ENCODE peak calls at places on chromosomes 6 and 20, in ten cellular contexts. One of them, this sample, is unnamed.

GRCh38 chr6:169189227-169189626 is 64.4 kb downstream of the THBS2 start:
- DNase-seq in brain microvascular endothelial cell: no peak
- DNase-seq in nephron progenitor cell: no peak
- DNase-seq in colonic mucosa: no peak
- DNase-seq in psoas muscle: no peak
- DNase-seq in PC-3: no peak
- DNase-seq in GM23338: no peak
- DNase-seq in heart right ventricle: no peak
- DNase-seq in GM10248: no peak
- DNase-seq in activated B cell treated with CpG ODN at 0.5 μM for 24 hours: no peak
- DNase-seq in this sample: no peak

GRCh38 chr6:39050453-39051112 is 2.0 kb downstream of the GLP1R start:
- DNase-seq in nephron progenitor cell: no peak
- DNase-seq in heart right ventricle: no peak
- DNase-seq in GM23338: no peak
- DNase-seq in colonic mucosa: no peak
- DNase-seq in activated B cell treated with CpG ODN at 0.5 μM for 24 hours: no peak
- DNase-seq in psoas muscle: no peak
- DNase-seq in PC-3: no peak
- DNase-seq in brain microvascular endothelial cell: no peak
- DNase-seq in GM10248: no peak
- DNase-seq in this sample: no peak

GRCh38 chr6:54655162-54655561 is 191.4 kb upstream of the FAM83B start:
- DNase-seq in nephron progenitor cell: no peak
- DNase-seq in heart right ventricle: no peak
- DNase-seq in psoas muscle: no peak
- DNase-seq in activated B cell treated with CpG ODN at 0.5 μM for 24 hours: no peak
- DNase-seq in brain microvascular endothelial cell: no peak
- DNase-seq in colonic mucosa: no peak
- DNase-seq in GM23338: no peak
- DNase-seq in GM10248: no peak
- DNase-seq in PC-3: peak
- DNase-seq in this sample: no peak

GRCh38 chr6:11378639-11379038 is 146.2 kb upstream of the NEDD9 start:
- DNase-seq in GM23338: no peak
- DNase-seq in GM10248: no peak
- DNase-seq in heart right ventricle: no peak
- DNase-seq in activated B cell treated with CpG ODN at 0.5 μM for 24 hours: no peak
- DNase-seq in psoas muscle: no peak
- DNase-seq in colonic mucosa: no peak
- DNase-seq in PC-3: no peak
- DNase-seq in nephron progenitor cell: no peak
- DNase-seq in brain microvascular endothelial cell: no peak
- DNase-seq in this sample: no peak

GRCh38 chr6:144585217-144585814 is 300.2 kb downstream of the UTRN start:
- DNase-seq in psoas muscle: no peak
- DNase-seq in activated B cell treated with CpG ODN at 0.5 μM for 24 hours: no peak
- DNase-seq in GM23338: peak
- DNase-seq in brain microvascular endothelial cell: peak
- DNase-seq in nephron progenitor cell: no peak
- DNase-seq in GM10248: no peak
- DNase-seq in colonic mucosa: no peak
- DNase-seq in PC-3: peak
- DNase-seq in heart right ventricle: no peak
- DNase-seq in this sample: no peak

GRCh38 chr20:46267108-46267820 is 41.0 kb downstream of the CDH22 start:
- DNase-seq in heart right ventricle: no peak
- DNase-seq in GM10248: no peak
- DNase-seq in psoas muscle: no peak
- DNase-seq in brain microvascular endothelial cell: no peak
- DNase-seq in activated B cell treated with CpG ODN at 0.5 μM for 24 hours: no peak
- DNase-seq in PC-3: no peak
- DNase-seq in colonic mucosa: no peak
- DNase-seq in nephron progenitor cell: no peak
- DNase-seq in GM23338: no peak
- DNase-seq in this sample: no peak

GRCh38 chr6:135314543-135314942 is 133.4 kb downstream of the MYB start:
- DNase-seq in PC-3: no peak
- DNase-seq in nephron progenitor cell: no peak
- DNase-seq in brain microvascular endothelial cell: no peak
- DNase-seq in colonic mucosa: no peak
- DNase-seq in GM23338: peak
- DNase-seq in heart right ventricle: no peak
- DNase-seq in activated B cell treated with CpG ODN at 0.5 μM for 24 hours: no peak
- DNase-seq in GM10248: peak
- DNase-seq in psoas muscle: no peak
- DNase-seq in this sample: no peak

GRCh38 chr6:117138920-117139319 is 126.4 kb upstream of the VGLL2 start:
- DNase-seq in psoas muscle: no peak
- DNase-seq in activated B cell treated with CpG ODN at 0.5 μM for 24 hours: no peak
- DNase-seq in heart right ventricle: peak
- DNase-seq in nephron progenitor cell: no peak
- DNase-seq in brain microvascular endothelial cell: no peak
- DNase-seq in GM10248: no peak
- DNase-seq in PC-3: no peak
- DNase-seq in GM23338: no peak
- DNase-seq in colonic mucosa: peak
- DNase-seq in this sample: no peak

GRCh38 chr6:122472022-122472340 is 374 bp upstream of the SERINC1 start:
- DNase-seq in activated B cell treated with CpG ODN at 0.5 μM for 24 hours: no peak
- DNase-seq in brain microvascular endothelial cell: no peak
- DNase-seq in psoas muscle: no peak
- DNase-seq in PC-3: no peak
- DNase-seq in nephron progenitor cell: no peak
- DNase-seq in GM23338: no peak
- DNase-seq in heart right ventricle: no peak
- DNase-seq in colonic mucosa: no peak
- DNase-seq in GM10248: no peak
- DNase-seq in this sample: no peak

GRCh38 chr6:122471107-122472021 is at the start of gene SERINC1:
- DNase-seq in PC-3: peak
- DNase-seq in GM10248: peak
- DNase-seq in colonic mucosa: peak
- DNase-seq in brain microvascular endothelial cell: peak
- DNase-seq in nephron progenitor cell: peak
- DNase-seq in heart right ventricle: peak
- DNase-seq in activated B cell treated with CpG ODN at 0.5 μM for 24 hours: peak
- DNase-seq in psoas muscle: peak
- DNase-seq in GM23338: peak
- DNase-seq in this sample: peak

GRCh38 chr6:122476131-122476530 is 4.5 kb upstream of the SERINC1 start:
- DNase-seq in colonic mucosa: no peak
- DNase-seq in activated B cell treated with CpG ODN at 0.5 μM for 24 hours: no peak
- DNase-seq in PC-3: peak
- DNase-seq in psoas muscle: no peak
- DNase-seq in nephron progenitor cell: no peak
- DNase-seq in heart right ventricle: no peak
- DNase-seq in GM10248: no peak
- DNase-seq in brain microvascular endothelial cell: no peak
- DNase-seq in GM23338: peak
- DNase-seq in this sample: peak
- TF ChIP-seq CTCF in colonic mucosa: peak
- TF ChIP-seq CTCF in activated B cell treated with CpG ODN at 0.5 μM for 24 hours: no peak
- TF ChIP-seq CTCF in PC-3: peak
- TF ChIP-seq CTCF in psoas muscle: peak
- TF ChIP-seq CTCF in nephron progenitor cell: peak
- TF ChIP-seq CTCF in heart right ventricle: no peak
- TF ChIP-seq CTCF in GM10248: peak
- TF ChIP-seq CTCF in brain microvascular endothelial cell: peak
- TF ChIP-seq CTCF in GM23338: no peak
- TF ChIP-seq CTCF in this sample: peak

GRCh38 chr6:33967266-33967767 is 163.5 kb upstream of the MLN start:
- DNase-seq in activated B cell treated with CpG ODN at 0.5 μM for 24 hours: no peak
- DNase-seq in colonic mucosa: no peak
- DNase-seq in nephron progenitor cell: no peak
- DNase-seq in heart right ventricle: no peak
- DNase-seq in GM23338: no peak
- DNase-seq in psoas muscle: no peak
- DNase-seq in PC-3: no peak
- DNase-seq in brain microvascular endothelial cell: no peak
- DNase-seq in GM10248: no peak
- DNase-seq in this sample: no peak

GRCh38 chr6:33965766-33966165 is 162.0 kb upstream of the MLN start:
- DNase-seq in GM23338: no peak
- DNase-seq in activated B cell treated with CpG ODN at 0.5 μM for 24 hours: no peak
- DNase-seq in colonic mucosa: no peak
- DNase-seq in GM10248: no peak
- DNase-seq in PC-3: no peak
- DNase-seq in heart right ventricle: no peak
- DNase-seq in brain microvascular endothelial cell: no peak
- DNase-seq in psoas muscle: no peak
- DNase-seq in nephron progenitor cell: no peak
- DNase-seq in this sample: no peak

GRCh38 chr6:33971580-33971979 is 167.8 kb upstream of the MLN start:
- DNase-seq in colonic mucosa: no peak
- DNase-seq in GM23338: no peak
- DNase-seq in brain microvascular endothelial cell: no peak
- DNase-seq in PC-3: no peak
- DNase-seq in nephron progenitor cell: no peak
- DNase-seq in activated B cell treated with CpG ODN at 0.5 μM for 24 hours: no peak
- DNase-seq in psoas muscle: no peak
- DNase-seq in GM10248: no peak
- DNase-seq in heart right ventricle: no peak
- DNase-seq in this sample: no peak

GRCh38 chr6:33966536-33966935 is 162.7 kb upstream of the MLN start:
- DNase-seq in activated B cell treated with CpG ODN at 0.5 μM for 24 hours: no peak
- DNase-seq in PC-3: no peak
- DNase-seq in heart right ventricle: no peak
- DNase-seq in colonic mucosa: no peak
- DNase-seq in psoas muscle: no peak
- DNase-seq in nephron progenitor cell: no peak
- DNase-seq in GM10248: no peak
- DNase-seq in GM23338: no peak
- DNase-seq in brain microvascular endothelial cell: no peak
- DNase-seq in this sample: no peak

DNA sequence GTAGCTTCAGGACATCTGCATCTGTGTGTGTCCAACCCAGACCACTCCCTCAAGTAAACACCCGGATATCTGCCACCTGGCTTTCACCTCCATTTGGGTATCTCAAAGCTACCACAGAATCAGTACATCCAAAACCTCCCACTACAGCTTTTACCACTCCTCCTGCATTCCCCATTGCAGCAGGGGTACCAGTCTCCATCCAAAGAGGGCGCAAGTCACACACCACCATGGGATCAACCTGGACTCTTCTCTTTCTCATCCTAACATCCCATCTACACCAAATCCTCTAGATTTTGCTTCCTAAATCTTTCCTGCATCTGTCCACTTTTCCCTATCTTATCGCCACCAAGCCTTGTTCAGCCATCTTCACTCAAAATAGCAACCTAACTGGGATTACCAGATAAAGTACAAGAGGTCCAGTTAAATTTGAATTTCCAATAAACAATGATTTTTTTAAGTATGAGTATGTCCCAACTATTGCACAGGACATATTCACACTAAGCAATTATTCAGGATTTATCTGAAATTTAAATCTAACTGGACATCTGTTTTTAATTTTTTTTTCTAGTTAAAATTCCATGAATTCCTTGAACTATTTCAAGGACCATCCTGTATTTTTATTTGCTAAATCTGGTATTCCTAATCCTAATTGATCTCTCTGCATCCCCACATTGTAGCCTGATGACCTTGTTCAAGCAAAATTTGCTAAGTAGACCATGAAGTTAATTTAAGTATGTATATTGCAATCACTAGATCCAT is 164.3 kb upstream of the MLN start:
- DNase-seq in PC-3: peak
- DNase-seq in GM23338: peak
- DNase-seq in heart right ventricle: no peak
- DNase-seq in brain microvascular endothelial cell: no peak
- DNase-seq in GM10248: no peak
- DNase-seq in colonic mucosa: peak
- DNase-seq in psoas muscle: no peak
- DNase-seq in nephron progenitor cell: no peak
- DNase-seq in activated B cell treated with CpG ODN at 0.5 μM for 24 hours: no peak
- DNase-seq in this sample: no peak
- TF ChIP-seq CTCF in PC-3: peak
- TF ChIP-seq CTCF in GM23338: peak
- TF ChIP-seq CTCF in heart right ventricle: no peak
- TF ChIP-seq CTCF in brain microvascular endothelial cell: peak
- TF ChIP-seq CTCF in GM10248: no peak
- TF ChIP-seq CTCF in colonic mucosa: peak
- TF ChIP-seq CTCF in psoas muscle: no peak
- TF ChIP-seq CTCF in nephron progenitor cell: peak
- TF ChIP-seq CTCF in activated B cell treated with CpG ODN at 0.5 μM for 24 hours: no peak
- TF ChIP-seq CTCF in this sample: no peak

GRCh38 chr6:17988422-17988944 is 1.0 kb upstream of the KIF13A start:
- DNase-seq in GM23338: no peak
- DNase-seq in brain microvascular endothelial cell: no peak
- DNase-seq in GM10248: no peak
- DNase-seq in colonic mucosa: peak
- DNase-seq in PC-3: no peak
- DNase-seq in heart right ventricle: no peak
- DNase-seq in psoas muscle: no peak
- DNase-seq in activated B cell treated with CpG ODN at 0.5 μM for 24 hours: no peak
- DNase-seq in nephron progenitor cell: no peak
- DNase-seq in this sample: no peak

GRCh38 chr6:17986656-17987575 is 519 bp downstream of the KIF13A start:
- DNase-seq in PC-3: peak
- DNase-seq in GM10248: peak
- DNase-seq in brain microvascular endothelial cell: peak
- DNase-seq in GM23338: peak
- DNase-seq in nephron progenitor cell: peak
- DNase-seq in heart right ventricle: peak
- DNase-seq in activated B cell treated with CpG ODN at 0.5 μM for 24 hours: peak
- DNase-seq in psoas muscle: peak
- DNase-seq in colonic mucosa: peak
- DNase-seq in this sample: peak

GRCh38 chr6:17984822-17985660 is 2.4 kb downstream of the KIF13A start:
- DNase-seq in nephron progenitor cell: no peak
- DNase-seq in brain microvascular endothelial cell: no peak
- DNase-seq in psoas muscle: no peak
- DNase-seq in heart right ventricle: no peak
- DNase-seq in activated B cell treated with CpG ODN at 0.5 μM for 24 hours: no peak
- DNase-seq in GM23338: no peak
- DNase-seq in colonic mucosa: no peak
- DNase-seq in GM10248: no peak
- DNase-seq in PC-3: peak
- DNase-seq in this sample: no peak

GRCh38 chr6:17985934-17986655 is 1.3 kb downstream of the KIF13A start:
- DNase-seq in colonic mucosa: no peak
- DNase-seq in PC-3: no peak
- DNase-seq in nephron progenitor cell: no peak
- DNase-seq in activated B cell treated with CpG ODN at 0.5 μM for 24 hours: no peak
- DNase-seq in psoas muscle: no peak
- DNase-seq in GM23338: no peak
- DNase-seq in heart right ventricle: no peak
- DNase-seq in brain microvascular endothelial cell: no peak
- DNase-seq in GM10248: no peak
- DNase-seq in this sample: no peak

DNA sequence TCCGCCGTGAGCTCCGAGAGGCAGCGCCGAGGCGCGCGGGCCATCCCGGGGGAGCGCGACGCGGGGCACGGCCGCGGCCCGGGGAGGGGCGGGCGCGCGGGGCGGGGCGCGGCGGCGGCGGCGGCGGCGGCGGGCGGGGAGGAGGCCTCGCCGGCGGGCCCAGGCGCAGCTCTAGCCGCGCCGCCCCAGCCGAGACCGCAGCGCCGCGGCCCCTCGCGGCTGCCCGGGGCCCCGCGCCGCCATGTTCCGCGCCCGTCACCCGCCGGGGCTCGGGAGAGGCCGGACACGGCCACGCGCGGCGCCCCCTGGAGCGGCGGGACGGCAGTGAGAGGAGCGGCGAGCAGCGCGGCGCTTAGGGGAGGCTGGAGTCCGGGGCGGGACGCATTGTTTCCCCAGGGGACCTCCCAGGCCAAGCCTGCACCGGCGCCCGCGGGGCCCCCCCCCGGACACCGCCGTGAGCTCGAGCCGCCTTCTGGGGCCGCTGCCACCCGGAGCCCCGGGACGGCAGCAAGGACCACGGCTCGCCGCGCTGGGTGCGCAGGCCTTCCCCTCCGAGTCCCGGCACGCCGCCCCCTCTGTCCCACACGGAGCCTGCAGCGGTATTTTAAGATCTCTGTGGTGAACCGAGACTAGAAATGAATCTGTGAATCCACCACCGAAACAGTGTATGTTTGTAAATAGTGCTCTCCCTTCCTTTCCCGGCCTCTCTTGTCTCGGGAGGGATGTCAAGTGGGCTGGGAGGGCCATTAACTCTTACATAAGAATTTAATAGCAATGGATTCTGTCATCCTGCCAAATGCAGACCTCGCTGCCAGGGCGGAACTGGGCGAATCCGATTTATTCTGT is at the start of gene KIF13A:
- DNase-seq in psoas muscle: peak
- DNase-seq in colonic mucosa: peak
- DNase-seq in heart right ventricle: peak
- DNase-seq in GM10248: peak
- DNase-seq in GM23338: peak
- DNase-seq in nephron progenitor cell: peak
- DNase-seq in PC-3: peak
- DNase-seq in activated B cell treated with CpG ODN at 0.5 μM for 24 hours: peak
- DNase-seq in brain microvascular endothelial cell: peak
- DNase-seq in this sample: peak
- TF ChIP-seq CTCF in psoas muscle: peak
- TF ChIP-seq CTCF in colonic mucosa: no peak
- TF ChIP-seq CTCF in heart right ventricle: peak
- TF ChIP-seq CTCF in GM10248: peak
- TF ChIP-seq CTCF in GM23338: no peak
- TF ChIP-seq CTCF in nephron progenitor cell: no peak
- TF ChIP-seq CTCF in PC-3: peak
- TF ChIP-seq CTCF in activated B cell treated with CpG ODN at 0.5 μM for 24 hours: no peak
- TF ChIP-seq CTCF in brain microvascular endothelial cell: peak
- TF ChIP-seq CTCF in this sample: peak

GRCh38 chr6:17091122-17091521 is 10.7 kb upstream of the STMND1 start:
- DNase-seq in GM23338: peak
- DNase-seq in PC-3: peak
- DNase-seq in brain microvascular endothelial cell: no peak
- DNase-seq in activated B cell treated with CpG ODN at 0.5 μM for 24 hours: no peak
- DNase-seq in heart right ventricle: no peak
- DNase-seq in colonic mucosa: no peak
- DNase-seq in nephron progenitor cell: no peak
- DNase-seq in psoas muscle: no peak
- DNase-seq in GM10248: no peak
- DNase-seq in this sample: no peak

GRCh38 chr6:17098007-17098406 is 3.8 kb upstream of the STMND1 start:
- DNase-seq in PC-3: no peak
- DNase-seq in GM10248: no peak
- DNase-seq in colonic mucosa: no peak
- DNase-seq in activated B cell treated with CpG ODN at 0.5 μM for 24 hours: no peak
- DNase-seq in GM23338: no peak
- DNase-seq in psoas muscle: no peak
- DNase-seq in brain microvascular endothelial cell: no peak
- DNase-seq in nephron progenitor cell: no peak
- DNase-seq in heart right ventricle: no peak
- DNase-seq in this sample: no peak

GRCh38 chr6:17096657-17097056 is 5.2 kb upstream of the STMND1 start:
- DNase-seq in brain microvascular endothelial cell: no peak
- DNase-seq in heart right ventricle: no peak
- DNase-seq in GM23338: no peak
- DNase-seq in activated B cell treated with CpG ODN at 0.5 μM for 24 hours: no peak
- DNase-seq in colonic mucosa: no peak
- DNase-seq in GM10248: no peak
- DNase-seq in psoas muscle: no peak
- DNase-seq in nephron progenitor cell: no peak
- DNase-seq in PC-3: peak
- DNase-seq in this sample: no peak

GRCh38 chr6:17096076-17096475 is 5.8 kb upstream of the STMND1 start:
- DNase-seq in GM10248: no peak
- DNase-seq in heart right ventricle: no peak
- DNase-seq in nephron progenitor cell: no peak
- DNase-seq in activated B cell treated with CpG ODN at 0.5 μM for 24 hours: no peak
- DNase-seq in PC-3: no peak
- DNase-seq in GM23338: peak
- DNase-seq in brain microvascular endothelial cell: no peak
- DNase-seq in psoas muscle: no peak
- DNase-seq in colonic mucosa: no peak
- DNase-seq in this sample: no peak

DNA sequence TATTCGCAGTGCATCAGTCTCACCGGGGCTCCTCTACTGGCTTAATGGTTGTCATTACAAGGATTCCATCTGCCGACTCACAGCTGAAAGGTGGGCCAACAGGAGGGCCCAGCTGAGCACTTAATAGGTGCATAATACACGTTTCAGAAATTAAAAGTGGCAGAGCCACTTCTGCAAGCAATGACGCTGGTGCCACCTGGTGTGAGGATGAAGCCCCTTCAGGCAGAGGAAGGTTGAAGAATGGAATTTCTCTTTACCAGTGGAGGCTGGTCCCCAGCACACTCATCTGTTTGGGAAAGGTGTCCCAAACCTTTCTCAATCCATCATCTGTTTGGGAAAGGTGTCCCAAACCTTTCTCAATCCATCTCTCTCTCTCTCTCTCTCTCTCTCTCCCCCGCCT is 8.2 kb upstream of the STMND1 start:
- DNase-seq in brain microvascular endothelial cell: no peak
- DNase-seq in activated B cell treated with CpG ODN at 0.5 μM for 24 hours: no peak
- DNase-seq in heart right ventricle: no peak
- DNase-seq in PC-3: peak
- DNase-seq in colonic mucosa: no peak
- DNase-seq in GM23338: peak
- DNase-seq in nephron progenitor cell: peak
- DNase-seq in psoas muscle: no peak
- DNase-seq in GM10248: no peak
- DNase-seq in this sample: no peak
- TF ChIP-seq CTCF in brain microvascular endothelial cell: peak
- TF ChIP-seq CTCF in activated B cell treated with CpG ODN at 0.5 μM for 24 hours: no peak
- TF ChIP-seq CTCF in heart right ventricle: no peak
- TF ChIP-seq CTCF in PC-3: peak
- TF ChIP-seq CTCF in colonic mucosa: no peak
- TF ChIP-seq CTCF in GM23338: peak
- TF ChIP-seq CTCF in nephron progenitor cell: peak
- TF ChIP-seq CTCF in psoas muscle: no peak
- TF ChIP-seq CTCF in GM10248: no peak
- TF ChIP-seq CTCF in this sample: peak

This sample was measured in GM13977.